ENCODE peak calls at places on chromosomes 1 and 21, in five cellular contexts. O, S, F, Y and X are unnamed samples.

GRCh38 chr1:143720087-143721023 is 251.4 kb downstream of the FAM72C start:
- DNase-seq in O (no peak), S (no peak), F (peak; percentile 92), Y (no peak), X (peak; percentile 73)

GRCh38 chr1:62809788-62810187 is 25.9 kb downstream of the ATG4C start:
- DNase-seq in O (no peak), S (no peak), F (no peak), Y (no peak), X (no peak)

GRCh38 chr1:200890818-200891773 is 3.6 kb upstream of the INAVA start:
- DNase-seq in O (peak; percentile 36), S (no peak), F (peak; percentile 42), Y (no peak), X (peak; percentile 72)

GRCh38 chr1:213686983-213687382 is 300.8 kb upstream of the PROX1 start:
- DNase-seq in O (no peak), S (no peak), F (no peak), Y (no peak), X (no peak)

GRCh38 chr1:166164995-166165660 is 1.7 kb downstream of the FAM78B start:
- DNase-seq in O (peak; percentile 43), S (no peak), F (no peak), Y (no peak), X (peak; percentile 48)

GRCh38 chr1:24904731-24905354 is 25.2 kb downstream of the RUNX3 start:
- DNase-seq in O (no peak), S (no peak), F (no peak), Y (no peak), X (no peak)

GRCh38 chr21:46603228-46603627 is 1.7 kb downstream of the S100B start:
- DNase-seq in O (no peak), S (no peak), F (no peak), Y (no peak), X (peak; percentile 35)

GRCh38 chr1:15952317-15953258 is 23.3 kb downstream of the ZBTB17 start:
- DNase-seq in O (peak; percentile 82), S (no peak), F (peak; percentile 95), Y (no peak), X (peak; percentile 51)

GRCh38 chr1:22736496-22737088 is 26.0 kb downstream of the EPHB2 start:
- DNase-seq in O (no peak), S (no peak), F (no peak), Y (no peak), X (no peak)

GRCh38 chr1:159957824-159958268 is 3.8 kb upstream of the SLAMF9 start:
- DNase-seq in O (no peak), S (no peak), F (no peak), Y (no peak), X (no peak)

GRCh38 chr21:41717573-41718330 is 49.1 kb downstream of the RIPK4 start:
- DNase-seq in O (no peak), S (no peak), F (no peak), Y (no peak), X (no peak)

GRCh38 chr1:53868565-53868964 is 21.0 kb downstream of the YIPF1 start:
- DNase-seq in O (no peak), S (no peak), F (no peak), Y (no peak), X (no peak)

GRCh38 chr1:159429074-159429861 is 2.7 kb upstream of the OR10J4 start:
- DNase-seq in O (peak; percentile 61), S (no peak), F (peak; percentile 94), Y (no peak), X (no peak)

GRCh38 chr1:19441048-19441447 is 44.3 kb downstream of the CAPZB start:
- DNase-seq in O (peak; percentile 77), S (no peak), F (no peak), Y (no peak), X (no peak)

GRCh38 chr21:17045214-17045835 is 467.5 kb upstream of the CXADR start:
- DNase-seq in O (peak; percentile 64), S (no peak), F (peak; percentile 10), Y (no peak), X (peak; percentile 49)

GRCh38 chr21:45512626-45513002 is 29.6 kb downstream of the SLC19A1 start:
- DNase-seq in O (no peak), S (no peak), F (no peak), Y (no peak), X (no peak)

GRCh38 chr1:107405241-107405640 is 264.4 kb downstream of the NTNG1 start:
- DNase-seq in O (peak; percentile 6), S (no peak), F (no peak), Y (no peak), X (no peak)

GRCh38 chr1:156973464-156973863 is 53.0 kb downstream of the LRRC71 start:
- DNase-seq in O (no peak), S (no peak), F (no peak), Y (no peak), X (no peak)

GRCh38 chr1:97516588-97516987 is 404.2 kb downstream of the DPYD start:
- DNase-seq in O (no peak), S (no peak), F (no peak), Y (no peak), X (no peak)

GRCh38 chr1:201266774-201267173 is 16.5 kb upstream of the PKP1 start:
- DNase-seq in O (peak; percentile 83), S (no peak), F (peak; percentile 82), Y (no peak), X (peak; percentile 94)

GRCh38 chr1:84991097-84991890 is 5.6 kb downstream of the MCOLN2 start:
- DNase-seq in O (no peak), S (no peak), F (no peak), Y (no peak), X (no peak)

GRCh38 chr1:68197459-68197858 is 34.9 kb downstream of the WLS start:
- DNase-seq in O (no peak), S (no peak), F (no peak), Y (no peak), X (peak; percentile 11)

GRCh38 chr1:223228931-223229528 is 86.0 kb upstream of the TLR5 start:
- DNase-seq in O (no peak), S (no peak), F (no peak), Y (no peak), X (no peak)

GRCh38 chr1:42282867-42283583 is 52.0 kb downstream of the FOXJ3 start:
- DNase-seq in O (peak; percentile 82), S (no peak), F (peak; percentile 7), Y (no peak), X (no peak)

GRCh38 chr1:46757956-46758304 is 39.0 kb upstream of the EFCAB14 start:
- DNase-seq in O (no peak), S (no peak), F (no peak), Y (no peak), X (no peak)